ENCODE peak calls at places on chromosomes 2 and 18, in four cellular contexts. E is A549, G is WTC11, Q is HepG2. F is an unnamed sample.

GRCh38 chr2:231711677-231712461 is 3.5 kb downstream of the PTMA start:
- DNase-seq in G (no peak), E (no peak), Q (no peak), F (no peak)

GRCh38 chr2:157938556-157938955 is 62.4 kb upstream of the ACVR1 start:
- DNase-seq in Q (no peak), G (no peak), E (no peak), F (peak)

GRCh38 chr18:7754725-7755181 is 187.6 kb downstream of the PTPRM start:
- DNase-seq in G (no peak), E (peak), Q (peak), F (no peak)

GRCh38 chr2:74212702-74213410 is 14.4 kb downstream of the MTHFD2 start:
- DNase-seq in Q (no peak), G (no peak), E (no peak), F (no peak)

GRCh38 chr18:28003451-28003850 is 173.5 kb downstream of the CDH2 start:
- DNase-seq in E (no peak), Q (no peak), G (no peak), F (no peak)

GRCh38 chr2:173043466-173043865 is 32.2 kb upstream of the MAP3K20 start:
- DNase-seq in Q (no peak), G (no peak), E (no peak), F (no peak)

GRCh38 chr18:5162111-5162510 is 34.9 kb downstream of the AKAIN1 start:
- DNase-seq in E (no peak), Q (no peak), G (no peak), F (no peak)

GRCh38 chr2:222714361-222715256 is 43.2 kb downstream of the MOGAT1 start:
- DNase-seq in Q (peak), E (no peak), G (no peak), F (no peak)

GRCh38 chr2:196335238-196335637 is 163.9 kb upstream of the STK17B start:
- DNase-seq in Q (no peak), E (peak), G (no peak), F (no peak)

GRCh38 chr2:51717318-51717717 is 685.4 kb upstream of the NRXN1 start:
- DNase-seq in E (peak), G (no peak), Q (no peak), F (no peak)

GRCh38 chr2:205967391-205968075 is 118.4 kb downstream of the INO80D start:
- DNase-seq in G (no peak), Q (no peak), E (no peak), F (no peak)

GRCh38 chr2:112493048-112493447 is 11.1 kb downstream of the TTL start:
- DNase-seq in G (no peak), E (peak), Q (no peak), F (no peak)

GRCh38 chr2:2256011-2256410 is 75.1 kb downstream of the MYT1L start:
- DNase-seq in G (no peak), Q (no peak), E (no peak), F (no peak)

GRCh38 chr2:178273787-178274360 is 79.6 kb downstream of the OSBPL6 start:
- DNase-seq in Q (no peak), G (no peak), E (no peak), F (peak)

GRCh38 chr2:120560330-120560729 is 175.3 kb upstream of the GLI2 start:
- DNase-seq in G (no peak), E (no peak), Q (no peak), F (no peak)

GRCh38 chr2:212752730-212753351 is 214.2 kb upstream of the ERBB4 start:
- DNase-seq in E (no peak), G (peak), Q (no peak), F (no peak)

GRCh38 chr2:38734299-38735058 is 16.7 kb downstream of the SRSF7 start:
- DNase-seq in Q (no peak), G (no peak), E (no peak), F (no peak)

GRCh38 chr18:59959606-59960005 is 59.8 kb downstream of the PMAIP1 start:
- DNase-seq in Q (no peak), G (no peak), E (no peak), F (no peak)

GRCh38 chr18:36636237-36636792 is 192.5 kb downstream of the TPGS2 start:
- DNase-seq in E (no peak), Q (no peak), G (no peak), F (no peak)

GRCh38 chr2:231522418-231523180 is 7.6 kb downstream of the NMUR1 start:
- DNase-seq in Q (no peak), E (no peak), G (no peak), F (no peak)

GRCh38 chr2:109607766-109608165 is 6.0 kb downstream of the SEPTIN10 start:
- DNase-seq in Q (no peak), E (no peak), G (no peak), F (no peak)

GRCh38 chr2:218883491-218884490 is 3.1 kb downstream of the WNT10A start:
- DNase-seq in Q (no peak), G (peak), E (no peak), F (peak)

GRCh38 chr18:54530285-54530684 is 60.8 kb upstream of the DYNAP start:
- DNase-seq in E (no peak), Q (no peak), G (no peak), F (no peak)

GRCh38 chr18:36711813-36712444 is 116.9 kb downstream of the TPGS2 start:
- DNase-seq in Q (no peak), G (no peak), E (peak), F (no peak)

GRCh38 chr2:111167238-111168162 is 46.8 kb downstream of the BCL2L11 start:
- DNase-seq in G (no peak), E (no peak), Q (no peak), F (no peak)

GRCh38 chr2:101199153-101199810 is 48.1 kb upstream of the TBC1D8 start:
- DNase-seq in Q (no peak), E (peak), G (no peak), F (peak)

GRCh38 chr2:220147590-220147989 is 520.2 kb downstream of the SLC4A3 start:
- DNase-seq in Q (no peak), E (no peak), G (no peak), F (no peak)

GRCh38 chr2:220148849-220149248 is 521.4 kb downstream of the SLC4A3 start:
- DNase-seq in G (no peak), Q (no peak), E (no peak), F (no peak)

GRCh38 chr2:220143336-220143735 is 515.9 kb downstream of the SLC4A3 start:
- DNase-seq in G (no peak), E (peak), Q (peak), F (no peak)

GRCh38 chr2:220144411-220144810 is 517.0 kb downstream of the SLC4A3 start:
- DNase-seq in G (no peak), E (no peak), Q (no peak), F (no peak)

DNA sequence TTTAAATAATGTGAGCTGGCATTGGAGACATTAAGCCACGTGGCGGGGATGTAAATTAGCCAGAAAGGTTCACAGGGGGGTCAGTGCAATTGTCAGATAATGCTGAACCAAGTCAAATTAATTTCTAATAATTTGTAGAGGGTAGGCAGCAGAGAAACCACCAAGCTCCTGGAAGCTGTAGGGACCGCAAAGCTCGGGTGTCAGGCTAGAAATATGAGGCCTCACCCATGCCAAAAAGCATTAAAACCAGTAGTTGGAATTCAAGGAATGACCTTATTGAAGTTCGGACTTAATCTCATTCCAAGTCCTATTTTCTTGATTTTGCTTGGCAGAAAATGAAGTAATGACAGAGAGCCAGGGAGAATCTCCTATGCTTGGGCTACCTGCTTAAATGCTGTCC is 519.8 kb downstream of the SLC4A3 start:
- DNase-seq in E (no peak), Q (no peak), G (no peak), F (no peak)
- TF ChIP-seq NR3C1 in E (no peak), Q (no peak), G (no peak), F (no peak)

DNA sequence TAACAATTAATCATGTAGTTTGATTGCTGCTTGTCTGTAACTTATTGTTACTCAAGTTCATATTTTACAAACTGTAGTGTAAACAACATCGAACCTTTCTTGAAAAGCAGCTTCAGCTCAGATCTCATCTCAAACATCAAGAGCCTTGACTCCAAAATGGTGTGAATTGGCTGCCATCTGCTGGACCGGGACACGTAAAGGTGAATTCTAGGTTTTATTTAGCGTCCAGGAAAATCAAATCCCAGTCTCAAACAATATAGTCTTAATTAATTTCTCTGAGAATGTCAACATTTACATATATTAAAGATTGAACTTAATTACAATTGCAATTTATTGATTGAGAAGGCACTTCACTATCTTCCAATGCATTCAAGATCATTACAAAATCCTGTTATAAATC is 453.0 kb downstream of the GALR1 start:
- DNase-seq in G (peak), E (peak), Q (peak), F (no peak)
- TF ChIP-seq NR3C1 in G (no peak), E (no peak), Q (no peak), F (no peak)

DNA sequence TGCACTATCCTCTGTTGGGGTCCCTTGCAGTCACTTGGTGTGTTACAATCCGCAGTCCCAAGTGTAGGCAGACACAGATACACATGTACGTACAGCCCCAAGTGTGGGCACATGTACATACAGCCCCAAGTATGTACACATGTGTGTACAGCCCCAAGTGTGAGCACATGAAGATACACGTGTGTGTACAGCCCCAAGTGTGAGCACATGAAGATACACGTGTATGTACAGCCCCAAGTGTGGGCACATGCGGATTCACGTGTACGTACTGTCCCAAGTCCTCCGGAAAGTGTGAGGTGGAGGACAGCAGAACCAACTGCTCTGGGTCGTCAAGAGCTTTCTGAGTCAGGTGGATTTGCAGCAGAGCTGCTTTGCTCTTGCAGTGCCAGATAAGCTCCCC is 440.0 kb downstream of the ZNF516 start:
- DNase-seq in G (no peak), Q (no peak), E (no peak), F (no peak)
- TF ChIP-seq NR3C1 in G (no peak), Q (no peak), E (no peak), F (no peak)

GRCh38 chr2:84779781-84780180 is 101.1 kb downstream of the TRABD2A start:
- DNase-seq in G (no peak), E (no peak), Q (no peak), F (peak)
- TF ChIP-seq NR3C1 in G (no peak), E (no peak), Q (no peak), F (no peak)

DNA sequence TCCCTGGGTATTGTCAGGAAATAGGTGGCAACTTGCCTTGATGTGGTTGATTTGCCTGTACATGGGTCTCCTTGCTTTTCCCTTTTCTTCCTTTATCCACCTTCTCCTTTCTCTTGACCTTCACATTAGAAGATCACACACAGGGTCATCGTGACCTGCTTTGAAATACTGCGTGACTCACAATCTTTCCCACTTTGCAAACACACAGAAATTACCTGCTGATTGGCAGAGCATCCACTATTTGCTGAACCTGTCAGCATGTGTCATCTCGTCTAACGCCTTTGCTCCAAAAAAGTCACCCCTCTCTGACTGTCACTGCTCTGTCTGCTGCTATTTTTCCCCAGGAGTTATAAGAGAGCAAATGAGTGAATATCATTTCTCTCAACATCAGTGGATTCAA is 60.8 kb downstream of the MYO3B start:
- DNase-seq in E (no peak), G (no peak), Q (peak), F (no peak)
- TF ChIP-seq NR3C1 in E (no peak), G (no peak), Q (no peak), F (no peak)

GRCh38 chr2:233165895-233166661 is 85.4 kb upstream of the ATG16L1 start:
- DNase-seq in E (peak), G (no peak), Q (no peak), F (peak)
- TF ChIP-seq NR3C1 in E (no peak), G (no peak), Q (no peak), F (no peak)